ENCODE peak calls at places on chromosomes 7 and 10, in four cellular contexts. One of them, this sample, is unnamed.

GRCh38 chr7:22572292-22572691 is 72.3 kb upstream of the STEAP1B start:
- DNase-seq in H7: no peak
- DNase-seq in MCF 10A: no peak
- DNase-seq in astrocyte of the cerebellum: no peak
- DNase-seq in this sample: peak; percentile 36

GRCh38 chr7:117564080-117564479 is 84.3 kb downstream of the CFTR start:
- DNase-seq in H7: no peak
- DNase-seq in MCF 10A: no peak
- DNase-seq in astrocyte of the cerebellum: no peak
- DNase-seq in this sample: no peak

GRCh38 chr10:125217986-125218675 is 57.8 kb upstream of the CTBP2 start:
- DNase-seq in H7: peak; percentile 68
- DNase-seq in MCF 10A: peak; percentile 33
- DNase-seq in astrocyte of the cerebellum: no peak
- DNase-seq in this sample: peak; percentile 45

GRCh38 chr7:134174797-134175261 is 47.7 kb downstream of the LRGUK start:
- DNase-seq in H7: no peak
- DNase-seq in MCF 10A: peak; percentile 92
- DNase-seq in astrocyte of the cerebellum: peak; percentile 40
- DNase-seq in this sample: no peak

GRCh38 chr7:35908305-35909223 is 107.7 kb downstream of the SEPTIN7 start:
- DNase-seq in H7: peak; percentile 4
- DNase-seq in MCF 10A: no peak
- DNase-seq in astrocyte of the cerebellum: no peak
- DNase-seq in this sample: no peak

GRCh38 chr10:6207658-6208057 is 4.9 kb downstream of the PFKFB3 start:
- DNase-seq in H7: no peak
- DNase-seq in MCF 10A: peak; percentile 31
- DNase-seq in astrocyte of the cerebellum: no peak
- DNase-seq in this sample: no peak

GRCh38 chr7:110521357-110521756 is 569.6 kb upstream of the LRRN3 start:
- DNase-seq in H7: no peak
- DNase-seq in MCF 10A: no peak
- DNase-seq in astrocyte of the cerebellum: no peak
- DNase-seq in this sample: no peak

GRCh38 chr10:47151880-47152279 is 148.1 kb upstream of the GDF10 start:
- DNase-seq in H7: no peak
- DNase-seq in MCF 10A: no peak
- DNase-seq in astrocyte of the cerebellum: peak; percentile 9
- DNase-seq in this sample: no peak

GRCh38 chr7:120834726-120835125 is 23.2 kb downstream of the TSPAN12 start:
- DNase-seq in H7: no peak
- DNase-seq in MCF 10A: no peak
- DNase-seq in astrocyte of the cerebellum: no peak
- DNase-seq in this sample: no peak

GRCh38 chr10:70599791-70600190 is 2.8 kb downstream of the PRF1 start:
- DNase-seq in H7: no peak
- DNase-seq in MCF 10A: no peak
- DNase-seq in astrocyte of the cerebellum: no peak
- DNase-seq in this sample: no peak

GRCh38 chr10:31602541-31603244 is 283.7 kb downstream of the ZEB1 start:
- DNase-seq in H7: peak; percentile 74
- DNase-seq in MCF 10A: peak; percentile 74
- DNase-seq in astrocyte of the cerebellum: no peak
- DNase-seq in this sample: peak; percentile 45

GRCh38 chr7:90708841-90709317 is 112.8 kb downstream of the CDK14 start:
- DNase-seq in H7: peak; percentile 7
- DNase-seq in MCF 10A: peak; percentile 75
- DNase-seq in astrocyte of the cerebellum: no peak
- DNase-seq in this sample: peak; percentile 39

GRCh38 chr7:156793334-156793733 is 99.6 kb downstream of the LMBR1 start:
- DNase-seq in H7: no peak
- DNase-seq in MCF 10A: no peak
- DNase-seq in astrocyte of the cerebellum: no peak
- DNase-seq in this sample: no peak

GRCh38 chr7:30225863-30226361 is 58.5 kb upstream of the ZNRF2 start:
- DNase-seq in H7: no peak
- DNase-seq in MCF 10A: peak; percentile 86
- DNase-seq in astrocyte of the cerebellum: peak; percentile 75
- DNase-seq in this sample: peak; percentile 22

GRCh38 chr7:74569501-74570075 is 87.9 kb upstream of the GTF2I start:
- DNase-seq in H7: peak; percentile 26
- DNase-seq in MCF 10A: no peak
- DNase-seq in astrocyte of the cerebellum: no peak
- DNase-seq in this sample: no peak

GRCh38 chr10:32983333-32983909 is 25.4 kb upstream of the ITGB1 start:
- DNase-seq in H7: no peak
- DNase-seq in MCF 10A: peak; percentile 85
- DNase-seq in astrocyte of the cerebellum: peak; percentile 85
- DNase-seq in this sample: peak; percentile 84

GRCh38 chr10:100043796-100044195 is 34.0 kb upstream of the DNMBP start:
- DNase-seq in H7: no peak
- DNase-seq in MCF 10A: peak; percentile 60
- DNase-seq in astrocyte of the cerebellum: no peak
- DNase-seq in this sample: peak; percentile 21

GRCh38 chr7:732094-732541 is 5.0 kb upstream of the PRKAR1B start:
- DNase-seq in H7: peak; percentile 89
- DNase-seq in MCF 10A: peak; percentile 72
- DNase-seq in astrocyte of the cerebellum: no peak
- DNase-seq in this sample: peak; percentile 66

This sample was measured in ELF-1.